ENCODE peak calls at places on chromosomes 2 and 18, in ten cellular contexts. O, D, P, Q, L, M, N, A, U and F are unnamed samples.

GRCh38 chr2:129777757-129778607 is 201.5 kb upstream of the RAB6C start:
- DNase-seq in O (no peak), D (no peak), P (no peak), Q (no peak), L (no peak), M (no peak), N (peak; percentile 36), A (no peak), U (no peak), F (no peak)

GRCh38 chr2:187900023-187900422 is 345.8 kb upstream of the TFPI start:
- DNase-seq in O (no peak), D (no peak), P (no peak), Q (no peak), L (peak; percentile 5), M (no peak), N (no peak), A (no peak), U (no peak), F (no peak)

GRCh38 chr2:145484443-145485086 is 964.6 kb upstream of the ZEB2 start:
- DNase-seq in O (no peak), D (no peak), P (no peak), Q (peak; percentile 3), L (peak; percentile 3), M (peak; percentile 62), N (no peak), A (peak; percentile 0), U (no peak), F (peak; percentile 4)

GRCh38 chr2:62461707-62462106 is 44.3 kb downstream of the TMEM17 start:
- DNase-seq in O (no peak), D (no peak), P (no peak), Q (no peak), L (no peak), M (peak; percentile 89), N (no peak), A (no peak), U (no peak), F (no peak)

GRCh38 chr2:429575-430254 is 141.8 kb upstream of the ALKAL2 start:
- DNase-seq in O (no peak), D (no peak), P (no peak), Q (no peak), L (no peak), M (no peak), N (no peak), A (no peak), U (no peak), F (no peak)

GRCh38 chr2:131657895-131658768 is 130.4 kb downstream of the CCDC74A start:
- DNase-seq in O (no peak), D (no peak), P (no peak), Q (no peak), L (no peak), M (no peak), N (no peak), A (no peak), U (no peak), F (no peak)

GRCh38 chr2:196131384-196131861 is 40.0 kb downstream of the STK17B start:
- DNase-seq in O (peak; percentile 57), D (peak; percentile 69), P (no peak), Q (peak; percentile 52), L (no peak), M (peak; percentile 22), N (no peak), A (peak; percentile 70), U (no peak), F (peak; percentile 70)

GRCh38 chr18:3015203-3015590 is 2.3 kb upstream of the LPIN2 start:
- DNase-seq in O (no peak), D (no peak), P (no peak), Q (no peak), L (peak; percentile 62), M (peak; percentile 88), N (no peak), A (no peak), U (no peak), F (peak; percentile 49)

GRCh38 chr2:233463586-233463985 is 103.0 kb downstream of the USP40 start:
- DNase-seq in O (no peak), D (no peak), P (no peak), Q (no peak), L (no peak), M (no peak), N (peak; percentile 11), A (no peak), U (no peak), F (no peak)

GRCh38 chr2:114661926-114662670 is 219.7 kb downstream of the DPP10 start:
- DNase-seq in O (no peak), D (peak; percentile 1), P (no peak), Q (no peak), L (no peak), M (peak; percentile 9), N (peak; percentile 51), A (no peak), U (peak; percentile 49), F (no peak)

GRCh38 chr18:74496508-74497307 is 545 bp downstream of the CNDP2 start:
- DNase-seq in O (no peak), D (peak; percentile 30), P (no peak), Q (peak; percentile 17), L (peak; percentile 72), M (peak; percentile 74), N (peak; percentile 79), A (peak; percentile 23), U (peak; percentile 48), F (no peak)

GRCh38 chr2:70086278-70086837 is 919 bp upstream of the PCBP1 start:
- DNase-seq in O (peak; percentile 67), D (peak; percentile 64), P (no peak), Q (peak; percentile 88), L (peak; percentile 73), M (peak; percentile 67), N (peak; percentile 69), A (peak; percentile 86), U (peak; percentile 77), F (peak; percentile 90)

GRCh38 chr2:29401994-29402393 is 286.8 kb downstream of the CLIP4 start:
- DNase-seq in O (no peak), D (no peak), P (no peak), Q (no peak), L (no peak), M (no peak), N (no peak), A (no peak), U (no peak), F (no peak)

GRCh38 chr2:85704800-85705679 is 10.9 kb downstream of the GNLY start:
- DNase-seq in O (no peak), D (no peak), P (no peak), Q (no peak), L (no peak), M (no peak), N (no peak), A (peak; percentile 17), U (no peak), F (peak; percentile 66)

GRCh38 chr18:63074987-63075404 is 244.6 kb downstream of the BCL2 start:
- DNase-seq in O (peak; percentile 54), D (peak; percentile 55), P (peak; percentile 28), Q (peak; percentile 27), L (peak; percentile 72), M (peak; percentile 52), N (peak; percentile 91), A (peak; percentile 40), U (peak; percentile 45), F (peak; percentile 81)

GRCh38 chr2:99066602-99067001 is 74.9 kb upstream of the C2orf15 start:
- DNase-seq in O (no peak), D (no peak), P (peak; percentile 19), Q (no peak), L (peak; percentile 24), M (peak; percentile 61), N (peak; percentile 25), A (peak; percentile 50), U (peak; percentile 18), F (peak; percentile 11)

GRCh38 chr2:121944072-121944829 is 188.8 kb downstream of the TSN start:
- DNase-seq in O (no peak), D (no peak), P (no peak), Q (peak; percentile 9), L (peak; percentile 83), M (peak; percentile 81), N (no peak), A (no peak), U (no peak), F (peak; percentile 29)

GRCh38 chr2:237407734-237408133 is 6.2 kb downstream of the COL6A3 start:
- DNase-seq in O (no peak), D (no peak), P (no peak), Q (no peak), L (no peak), M (no peak), N (no peak), A (no peak), U (no peak), F (no peak)

GRCh38 chr2:127508621-127509034 is 17.7 kb downstream of the IWS1 start:
- DNase-seq in O (no peak), D (no peak), P (no peak), Q (no peak), L (peak; percentile 96), M (peak; percentile 98), N (no peak), A (no peak), U (no peak), F (peak; percentile 41)

GRCh38 chr18:6546229-6546628 is 131.5 kb upstream of the L3MBTL4 start:
- DNase-seq in O (no peak), D (no peak), P (no peak), Q (no peak), L (no peak), M (peak; percentile 6), N (no peak), A (no peak), U (no peak), F (no peak)

GRCh38 chr2:94996401-94997100 is 29.0 kb upstream of the MAL start:
- DNase-seq in O (no peak), D (no peak), P (no peak), Q (no peak), L (no peak), M (peak; percentile 90), N (peak; percentile 5), A (no peak), U (no peak), F (no peak)

GRCh38 chr2:225019100-225019499 is 23.2 kb downstream of the DOCK10 start:
- DNase-seq in O (no peak), D (no peak), P (no peak), Q (no peak), L (no peak), M (no peak), N (no peak), A (no peak), U (no peak), F (no peak)

GRCh38 chr18:36595046-36595817 is 233.6 kb downstream of the TPGS2 start:
- DNase-seq in O (no peak), D (no peak), P (no peak), Q (no peak), L (no peak), M (no peak), N (no peak), A (no peak), U (no peak), F (no peak)

GRCh38 chr2:226953826-226954225 is 118.0 kb downstream of the RHBDD1 start:
- DNase-seq in O (no peak), D (no peak), P (no peak), Q (no peak), L (no peak), M (no peak), N (no peak), A (no peak), U (no peak), F (no peak)

GRCh38 chr2:140597836-140598235 is 1533.0 kb downstream of the LRP1B start:
- DNase-seq in O (no peak), D (no peak), P (no peak), Q (no peak), L (no peak), M (no peak), N (no peak), A (no peak), U (no peak), F (no peak)

GRCh38 chr18:79393626-79394401 is 1.9 kb upstream of the NFATC1 start:
- DNase-seq in O (no peak), D (no peak), P (no peak), Q (no peak), L (peak; percentile 95), M (peak; percentile 83), N (peak; percentile 65), A (no peak), U (peak; percentile 87), F (no peak)

GRCh38 chr2:168712053-168712452 is 90.4 kb upstream of the NOSTRIN start:
- DNase-seq in O (no peak), D (no peak), P (peak; percentile 59), Q (no peak), L (no peak), M (peak; percentile 27), N (no peak), A (no peak), U (no peak), F (no peak)